ENCODE peak calls at places on chromosomes 1 and 21, in eight cellular contexts. I is NCI-H748 treated with DMSO at 0.1 percent for 48 hours; B is CD8-positive, alpha-beta memory T cell; L is HFF-Myc; W is GM03348; E is T-helper 17 cell; M is left kidney; U is head of caudate nucleus. T is an unnamed sample.

GRCh38 chr1:191993549-191993948 is 164.7 kb upstream of the RGS18 start:
- DNase-seq in I (no peak), B (no peak), L (no peak), W (no peak), E (no peak), M (peak; percentile 22), U (no peak), T (no peak)

GRCh38 chr1:229557913-229558414 is 543 bp downstream of the ABCB10 start:
- DNase-seq in I (no peak), B (peak; percentile 16), L (no peak), W (peak; percentile 73), E (peak; percentile 12), M (peak; percentile 74), U (no peak), T (no peak)

GRCh38 chr1:12620931-12621330 is 2.9 kb upstream of the DHRS3 start:
- DNase-seq in I (no peak), B (no peak), L (no peak), W (no peak), E (no peak), M (no peak), U (no peak), T (no peak)

GRCh38 chr21:21165063-21165645 is 166.9 kb downstream of the NCAM2 start:
- DNase-seq in I (no peak), B (no peak), L (peak; percentile 59), W (peak; percentile 81), E (no peak), M (peak; percentile 44), U (no peak), T (no peak)

GRCh38 chr1:99820546-99820945 is 29.6 kb upstream of the AGL start:
- DNase-seq in I (no peak), B (no peak), L (no peak), W (no peak), E (peak; percentile 10), M (no peak), U (no peak), T (peak; percentile 29)

GRCh38 chr21:36028127-36029069 is 31.9 kb downstream of the SETD4 start:
- DNase-seq in I (peak; percentile 49), B (peak; percentile 41), L (peak; percentile 32), W (peak; percentile 92), E (peak; percentile 54), M (peak; percentile 87), U (peak; percentile 73), T (peak; percentile 34)

GRCh38 chr1:89023026-89023425 is 360 bp upstream of the GBP3 start:
- DNase-seq in I (no peak), B (no peak), L (no peak), W (no peak), E (no peak), M (no peak), U (no peak), T (no peak)

GRCh38 chr1:18396247-18396646 is 84.5 kb upstream of the KLHDC7A start:
- DNase-seq in I (no peak), B (no peak), L (no peak), W (no peak), E (no peak), M (no peak), U (no peak), T (no peak)

GRCh38 chr1:58914925-58915324 is 131.1 kb upstream of the JUN start:
- DNase-seq in I (no peak), B (no peak), L (no peak), W (no peak), E (no peak), M (no peak), U (no peak), T (no peak)

GRCh38 chr21:29289317-29289716 is 9.4 kb upstream of the BACH1 start:
- DNase-seq in I (no peak), B (no peak), L (no peak), W (no peak), E (no peak), M (no peak), U (no peak), T (no peak)

GRCh38 chr1:109704173-109704572 is 7.9 kb upstream of the GSTM5 start:
- DNase-seq in I (no peak), B (no peak), L (no peak), W (no peak), E (no peak), M (no peak), U (no peak), T (no peak)

GRCh38 chr1:10508511-10508951 is 33.8 kb downstream of the PEX14 start:
- DNase-seq in I (no peak), B (no peak), L (peak; percentile 17), W (no peak), E (no peak), M (peak; percentile 78), U (no peak), T (no peak)

GRCh38 chr1:121587230-121587569 is 402.4 kb downstream of the SRGAP2C start:
- DNase-seq in I (no peak), B (no peak), L (no peak), W (no peak), E (no peak), M (no peak), U (no peak), T (no peak)

GRCh38 chr1:115976062-115976899 is at the start of gene SLC22A15:
- DNase-seq in I (peak; percentile 18), B (no peak), L (no peak), W (peak; percentile 88), E (no peak), M (peak; percentile 80), U (no peak), T (no peak)

GRCh38 chr1:28775121-28775942 is 36.6 kb upstream of the OPRD1 start:
- DNase-seq in I (no peak), B (peak; percentile 62), L (no peak), W (peak; percentile 90), E (peak; percentile 64), M (peak; percentile 88), U (no peak), T (no peak)

GRCh38 chr1:180227843-180228647 is 2.0 kb upstream of the LHX4 start:
- DNase-seq in I (no peak), B (no peak), L (no peak), W (no peak), E (no peak), M (peak; percentile 30), U (no peak), T (no peak)

GRCh38 chr1:94022471-94023189 is 98.3 kb downstream of the ABCA4 start:
- DNase-seq in I (no peak), B (no peak), L (no peak), W (peak; percentile 87), E (no peak), M (no peak), U (no peak), T (no peak)

T was measured in Jurkat, Clone E6-1.